ENCODE peak calls at places on chromosome 6, in seven cellular contexts. P is activated CD4-positive, alpha-beta T cell treated with anti-CD3 and anti-CD28 coated beads, Interleukin-2, amount 10 ng/mL, durations not matched to agents 7 days and 5 days; A is mucosa of gallbladder; L is amniotic stem cell; S is M059J; D is Calu3; J is SK-N-MC. H is an unnamed sample.

GRCh38 chr6:35320031-35320410 is 22.3 kb upstream of the PPARD start:
- DNase-seq in A (no peak), L (no peak), P (no peak), S (no peak), D (no peak), J (no peak), H (no peak)

GRCh38 chr6:151136141-151136755 is 103.5 kb upstream of the AKAP12 start:
- DNase-seq in A (peak; percentile 47), D (no peak), J (no peak), S (no peak), P (no peak), L (no peak), H (no peak)

GRCh38 chr6:38396209-38396608 is 243.5 kb downstream of the BTBD9 start:
- DNase-seq in D (peak; percentile 29), L (no peak), J (no peak), S (peak; percentile 30), P (no peak), A (no peak), H (peak; percentile 35)

GRCh38 chr6:11968241-11968806 is 43.8 kb upstream of the HIVEP1 start:
- DNase-seq in D (no peak), L (no peak), J (no peak), P (no peak), A (no peak), S (no peak), H (no peak)

GRCh38 chr6:15489563-15489962 is 173.3 kb downstream of the DTNBP1 start:
- DNase-seq in A (no peak), D (no peak), P (no peak), S (no peak), J (no peak), L (no peak), H (no peak)

GRCh38 chr6:89268776-89269175 is 46.3 kb downstream of the GABRR2 start:
- DNase-seq in L (no peak), A (no peak), P (no peak), D (no peak), S (peak; percentile 66), J (no peak), H (no peak)

GRCh38 chr6:122580731-122581130 is 29.5 kb upstream of the PKIB start:
- DNase-seq in P (no peak), A (no peak), L (no peak), J (no peak), S (peak; percentile 17), D (peak; percentile 2), H (peak; percentile 70)

GRCh38 chr6:6816716-6817115 is 228.2 kb downstream of the LY86 start:
- DNase-seq in J (no peak), S (no peak), P (no peak), A (no peak), D (no peak), L (no peak), H (no peak)

GRCh38 chr6:157244175-157244574 is 79.1 kb downstream of the TMEM242 start:
- DNase-seq in J (no peak), D (no peak), A (peak; percentile 39), P (no peak), S (peak; percentile 64), L (no peak), H (no peak)

GRCh38 chr6:119484598-119484997 is 135.0 kb upstream of the MAN1A1 start:
- DNase-seq in D (peak; percentile 44), J (no peak), S (peak; percentile 71), L (peak; percentile 93), A (peak; percentile 48), P (no peak), H (peak; percentile 86)

GRCh38 chr6:25485820-25486559 is 166.0 kb upstream of the SCGN start:
- DNase-seq in A (no peak), S (no peak), P (no peak), D (no peak), J (no peak), L (no peak), H (no peak)

GRCh38 chr6:25125736-25126135 is 153.4 kb upstream of the CARMIL1 start:
- DNase-seq in P (no peak), A (no peak), D (no peak), L (no peak), J (no peak), S (peak; percentile 7), H (no peak)

GRCh38 chr6:130482645-130483390 is 117.0 kb downstream of the TMEM200A start:
- DNase-seq in A (no peak), L (peak; percentile 7), D (no peak), P (no peak), S (peak; percentile 83), J (peak; percentile 45), H (peak; percentile 55)

GRCh38 chr6:2514965-2515543 is 235.7 kb downstream of the MYLK4 start:
- DNase-seq in A (peak; percentile 81), P (no peak), D (peak; percentile 16), S (no peak), L (no peak), J (no peak), H (no peak)

GRCh38 chr6:69162811-69163210 is 527.7 kb downstream of the ADGRB3 start:
- DNase-seq in L (no peak), A (no peak), D (no peak), J (no peak), P (no peak), S (peak; percentile 19), H (no peak)

GRCh38 chr6:134047673-134048072 is 4.8 kb downstream of the SLC2A12 start:
- DNase-seq in A (no peak), J (no peak), P (no peak), S (no peak), L (no peak), D (no peak), H (no peak)

GRCh38 chr6:143007626-143008025 is 53.1 kb upstream of the AIG1 start:
- DNase-seq in P (no peak), S (no peak), A (no peak), J (no peak), L (no peak), D (no peak), H (no peak)

GRCh38 chr6:33935439-33936080 is 131.8 kb upstream of the MLN start:
- DNase-seq in D (no peak), A (no peak), J (no peak), L (no peak), S (no peak), P (no peak), H (no peak)

GRCh38 chr6:111625099-111625416 is 19.4 kb upstream of the TRAF3IP2 start:
- DNase-seq in J (no peak), A (no peak), D (no peak), L (no peak), S (no peak), P (no peak), H (no peak)

GRCh38 chr6:154926366-154926765 is 68.7 kb upstream of the TIAM2 start:
- DNase-seq in S (no peak), L (no peak), J (no peak), D (no peak), A (no peak), P (no peak), H (no peak)

GRCh38 chr6:163355471-163355991 is 59.0 kb upstream of the QKI start:
- DNase-seq in A (peak; percentile 29), S (peak; percentile 78), D (peak; percentile 11), P (no peak), L (no peak), J (no peak), H (peak; percentile 14)

GRCh38 chr6:144602523-144603180 is 317.5 kb downstream of the UTRN start:
- DNase-seq in J (no peak), P (peak; percentile 44), L (no peak), S (no peak), A (no peak), D (no peak), H (no peak)

GRCh38 chr6:17233531-17233930 is 47.6 kb upstream of the RBM24 start:
- DNase-seq in J (no peak), S (peak; percentile 68), P (no peak), A (no peak), L (no peak), D (no peak), H (peak; percentile 97)

GRCh38 chr6:118708055-118708454 is 56.7 kb upstream of the CEP85L start:
- DNase-seq in P (no peak), S (peak; percentile 30), D (no peak), J (no peak), A (no peak), L (no peak), H (no peak)

GRCh38 chr6:157615411-157615763 is 207.7 kb upstream of the SNX9 start:
- DNase-seq in P (no peak), S (no peak), D (no peak), A (no peak), L (no peak), J (no peak), H (no peak)

GRCh38 chr6:42692151-42692911 is 30.1 kb downstream of the PRPH2 start:
- DNase-seq in L (peak; percentile 30), J (no peak), S (peak; percentile 63), A (no peak), P (no peak), D (no peak), H (peak; percentile 80)

GRCh38 chr6:163428373-163428772 is 13.9 kb downstream of the QKI start:
- DNase-seq in J (no peak), L (no peak), P (no peak), S (no peak), A (no peak), D (no peak), H (no peak)

GRCh38 chr6:93567164-93567563 is 147.8 kb upstream of the EPHA7 start:
- DNase-seq in J (no peak), S (no peak), P (no peak), L (no peak), A (no peak), D (no peak), H (no peak)

GRCh38 chr6:158708239-158708638 is 58.4 kb downstream of the SYTL3 start:
- DNase-seq in D (peak; percentile 42), P (no peak), L (no peak), S (peak; percentile 26), A (peak; percentile 42), J (no peak), H (no peak)